ENCODE peak calls at places on chromosome 4, in six cellular contexts. One of them, this sample, is unnamed.

GRCh38 chr4:186243331-186243730 is 16.0 kb downstream of the KLKB1 start:
- DNase-seq in nephron progenitor cell: no peak
- DNase-seq in CD4-positive, alpha-beta T cell: no peak
- DNase-seq in cardiac muscle cell: no peak
- DNase-seq in stimulated activated CD4-positive, alpha-beta T cell treated with anti-CD3 and anti-CD28 coated beads, Interleukin-1b, Interleukin-23, amount 100 ng/mL, for 1 hour: no peak
- DNase-seq in fibroblast of villous mesenchyme: no peak
- DNase-seq in this sample: no peak

GRCh38 chr4:149765630-149766029 is 50.0 kb downstream of the IQCM start:
- DNase-seq in nephron progenitor cell: no peak
- DNase-seq in CD4-positive, alpha-beta T cell: no peak
- DNase-seq in cardiac muscle cell: no peak
- DNase-seq in stimulated activated CD4-positive, alpha-beta T cell treated with anti-CD3 and anti-CD28 coated beads, Interleukin-1b, Interleukin-23, amount 100 ng/mL, for 1 hour: no peak
- DNase-seq in fibroblast of villous mesenchyme: peak; percentile 10
- DNase-seq in this sample: no peak

GRCh38 chr4:48947731-48948130 is 38.3 kb upstream of the CWH43 start:
- DNase-seq in nephron progenitor cell: no peak
- DNase-seq in CD4-positive, alpha-beta T cell: no peak
- DNase-seq in cardiac muscle cell: no peak
- DNase-seq in stimulated activated CD4-positive, alpha-beta T cell treated with anti-CD3 and anti-CD28 coated beads, Interleukin-1b, Interleukin-23, amount 100 ng/mL, for 1 hour: no peak
- DNase-seq in fibroblast of villous mesenchyme: no peak
- DNase-seq in this sample: peak; percentile 19

GRCh38 chr4:40197879-40198689 is 1.3 kb downstream of the RHOH start:
- DNase-seq in nephron progenitor cell: no peak
- DNase-seq in CD4-positive, alpha-beta T cell: no peak
- DNase-seq in cardiac muscle cell: no peak
- DNase-seq in stimulated activated CD4-positive, alpha-beta T cell treated with anti-CD3 and anti-CD28 coated beads, Interleukin-1b, Interleukin-23, amount 100 ng/mL, for 1 hour: no peak
- DNase-seq in fibroblast of villous mesenchyme: no peak
- DNase-seq in this sample: peak; percentile 88

GRCh38 chr4:146495277-146495676 is 26.5 kb downstream of the SLC10A7 start:
- DNase-seq in nephron progenitor cell: no peak
- DNase-seq in CD4-positive, alpha-beta T cell: no peak
- DNase-seq in cardiac muscle cell: no peak
- DNase-seq in stimulated activated CD4-positive, alpha-beta T cell treated with anti-CD3 and anti-CD28 coated beads, Interleukin-1b, Interleukin-23, amount 100 ng/mL, for 1 hour: no peak
- DNase-seq in fibroblast of villous mesenchyme: peak; percentile 56
- DNase-seq in this sample: no peak

GRCh38 chr4:128686032-128686465 is 123.5 kb upstream of the JADE1 start:
- DNase-seq in nephron progenitor cell: no peak
- DNase-seq in CD4-positive, alpha-beta T cell: no peak
- DNase-seq in cardiac muscle cell: no peak
- DNase-seq in stimulated activated CD4-positive, alpha-beta T cell treated with anti-CD3 and anti-CD28 coated beads, Interleukin-1b, Interleukin-23, amount 100 ng/mL, for 1 hour: no peak
- DNase-seq in fibroblast of villous mesenchyme: peak; percentile 23
- DNase-seq in this sample: peak; percentile 71

GRCh38 chr4:161428180-161428965 is 735.4 kb downstream of the FSTL5 start:
- DNase-seq in nephron progenitor cell: no peak
- DNase-seq in CD4-positive, alpha-beta T cell: no peak
- DNase-seq in cardiac muscle cell: no peak
- DNase-seq in stimulated activated CD4-positive, alpha-beta T cell treated with anti-CD3 and anti-CD28 coated beads, Interleukin-1b, Interleukin-23, amount 100 ng/mL, for 1 hour: no peak
- DNase-seq in fibroblast of villous mesenchyme: no peak
- DNase-seq in this sample: no peak

GRCh38 chr4:7658297-7659204 is 223.8 kb upstream of the PSAPL1 start:
- DNase-seq in nephron progenitor cell: no peak
- DNase-seq in CD4-positive, alpha-beta T cell: no peak
- DNase-seq in cardiac muscle cell: no peak
- DNase-seq in stimulated activated CD4-positive, alpha-beta T cell treated with anti-CD3 and anti-CD28 coated beads, Interleukin-1b, Interleukin-23, amount 100 ng/mL, for 1 hour: no peak
- DNase-seq in fibroblast of villous mesenchyme: no peak
- DNase-seq in this sample: no peak

GRCh38 chr4:187366530-187367279 is 628.9 kb upstream of the ZFP42 start:
- DNase-seq in nephron progenitor cell: peak; percentile 35
- DNase-seq in CD4-positive, alpha-beta T cell: no peak
- DNase-seq in cardiac muscle cell: peak; percentile 43
- DNase-seq in stimulated activated CD4-positive, alpha-beta T cell treated with anti-CD3 and anti-CD28 coated beads, Interleukin-1b, Interleukin-23, amount 100 ng/mL, for 1 hour: no peak
- DNase-seq in fibroblast of villous mesenchyme: no peak
- DNase-seq in this sample: no peak